ENCODE peak calls at places on chromosomes 13 and 19, in four cellular contexts. P, A, H and J are unnamed samples.

GRCh38 chr19:13037161-13037560 is 41.9 kb downstream of the NFIX start:
- DNase-seq in P (peak), A (no peak), H (no peak), J (peak)

GRCh38 chr19:1424182-1424955 is 13.8 kb upstream of the RPS15 start:
- DNase-seq in P (no peak), A (no peak), H (no peak), J (no peak)

GRCh38 chr13:80462567-80462966 is 121.6 kb upstream of the SPRY2 start:
- DNase-seq in P (no peak), A (no peak), H (no peak), J (no peak)

GRCh38 chr13:98466634-98467236 is 110.2 kb downstream of the STK24 start:
- DNase-seq in P (peak), A (no peak), H (no peak), J (peak)

GRCh38 chr13:96025283-96025682 is 27.9 kb downstream of the UGGT2 start:
- DNase-seq in P (peak), A (no peak), H (no peak), J (peak)

GRCh38 chr19:4379383-4380253 is 20.7 kb downstream of the SH3GL1 start:
- DNase-seq in P (no peak), A (peak), H (no peak), J (peak)

GRCh38 chr19:15628236-15629002 is 12.3 kb upstream of the CYP4F3 start:
- DNase-seq in P (no peak), A (no peak), H (no peak), J (no peak)

GRCh38 chr13:44040754-44041100 is 161.0 kb downstream of the LACC1 start:
- DNase-seq in P (peak), A (no peak), H (no peak), J (peak)

GRCh38 chr13:24716011-24716410 is 35.8 kb downstream of the ATP12A start:
- DNase-seq in P (no peak), A (no peak), H (no peak), J (no peak)

GRCh38 chr19:1851581-1852293 is 3.5 kb upstream of the REXO1 start:
- DNase-seq in P (no peak), A (no peak), H (no peak), J (no peak)

GRCh38 chr19:19543640-19544039 is 5.6 kb downstream of the CILP2 start:
- DNase-seq in P (no peak), A (no peak), H (no peak), J (no peak)

GRCh38 chr13:51323824-51324511 is 15.5 kb upstream of the SERPINE3 start:
- DNase-seq in P (no peak), A (no peak), H (no peak), J (no peak)

GRCh38 chr13:30584332-30584731 is 33.4 kb upstream of the USPL1 start:
- DNase-seq in P (no peak), A (no peak), H (no peak), J (no peak)

GRCh38 chr13:112522578-112522977 is 65.4 kb downstream of the TUBGCP3 start:
- DNase-seq in P (peak), A (no peak), H (no peak), J (peak)

GRCh38 chr13:77678691-77679090 is 18.8 kb upstream of the SLAIN1 start:
- DNase-seq in P (no peak), A (no peak), H (no peak), J (no peak)

GRCh38 chr13:72255908-72256307 is 388.9 kb upstream of the DACH1 start:
- DNase-seq in P (peak), A (no peak), H (no peak), J (peak)

DNA sequence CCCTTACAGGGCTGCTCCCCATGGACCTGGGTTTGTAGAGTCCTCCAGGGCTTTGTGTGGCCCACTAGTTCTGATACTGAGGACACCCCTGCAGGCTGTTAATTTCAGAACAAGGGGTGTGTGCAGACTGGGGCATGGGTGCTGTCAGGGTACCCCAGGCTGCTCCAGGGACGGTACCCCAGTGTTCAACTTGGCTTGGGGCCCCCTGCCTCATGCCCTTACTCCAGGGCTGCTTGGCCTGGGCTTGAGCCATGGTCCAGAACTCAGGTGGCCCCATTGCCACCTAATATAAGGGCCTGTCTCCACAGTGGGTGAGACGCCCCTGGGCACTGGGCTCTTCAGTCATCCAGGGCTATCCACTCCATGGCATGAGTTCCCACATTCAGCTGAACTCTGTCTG is 1417.6 kb downstream of the UQCRFS1 start:
- DNase-seq in P (no peak), A (no peak), H (no peak), J (no peak)
- H3K4me3 ChIP-seq in P (no peak), A (no peak), H (no peak), J (no peak)

GRCh38 chr19:46471778-46472543 is 598 bp upstream of the PNMA8A start:
- DNase-seq in P (no peak), A (no peak), H (no peak), J (no peak)
- H3K4me3 ChIP-seq in P (no peak), A (peak), H (peak), J (peak)

GRCh38 chr19:2853015-2853606 is 11.8 kb downstream of the ZNF555 start:
- DNase-seq in P (peak), A (no peak), H (no peak), J (no peak)
- H3K4me3 ChIP-seq in P (no peak), A (no peak), H (peak), J (no peak)

GRCh38 chr19:55373993-55374757 is 2.5 kb upstream of the TMEM190 start:
- DNase-seq in P (peak), A (no peak), H (no peak), J (peak)
- H3K4me3 ChIP-seq in P (no peak), A (no peak), H (no peak), J (no peak)

GRCh38 chr19:33301900-33302174 is 497 bp downstream of the CEBPA start:
- DNase-seq in P (no peak), A (no peak), H (no peak), J (no peak)

GRCh38 chr19:33304760-33305647 is 2.7 kb upstream of the CEBPA start:
- DNase-seq in P (no peak), A (no peak), H (no peak), J (no peak)

GRCh38 chr19:33303791-33304759 is 1.7 kb upstream of the CEBPA start:
- DNase-seq in P (peak), A (no peak), H (no peak), J (peak)

GRCh38 chr19:33302175-33302973 is at the start of gene CEBPA:
- DNase-seq in P (peak), A (peak), H (no peak), J (peak)

GRCh38 chr19:33302974-33303790 is 848 bp upstream of the CEBPA start:
- DNase-seq in P (peak), A (peak), H (no peak), J (peak)
- H3K4me3 ChIP-seq in P (peak), A (peak), H (peak), J (peak)